ENCODE peak calls at places on chromosomes 2 and 18, in six cellular contexts. One of them, this sample, is unnamed. For H3K4me1, the result is how much of the 10 kb centered on the place peaks cover.

GRCh38 chr2:61469424-61470121 is 1.3 kb downstream of the USP34 start:
- DNase-seq in K562: no peak
- DNase-seq in fibroblast of lung: peak
- DNase-seq in neuronal stem cell: no peak
- DNase-seq in HCT116: no peak
- DNase-seq in DND-41: no peak
- DNase-seq in this sample: peak

GRCh38 chr2:227163445-227163997 is 484 bp downstream of the COL4A4 start:
- DNase-seq in DND-41: no peak
- DNase-seq in fibroblast of lung: no peak
- DNase-seq in neuronal stem cell: no peak
- DNase-seq in HCT116: no peak
- DNase-seq in K562: no peak
- DNase-seq in this sample: no peak

GRCh38 chr2:210997373-210997772 is 441.0 kb downstream of the CPS1 start:
- DNase-seq in fibroblast of lung: no peak
- DNase-seq in HCT116: no peak
- DNase-seq in K562: no peak
- DNase-seq in DND-41: no peak
- DNase-seq in neuronal stem cell: no peak
- DNase-seq in this sample: no peak

GRCh38 chr18:51621103-51621969 is 423.9 kb upstream of the MEX3C start:
- DNase-seq in neuronal stem cell: peak
- DNase-seq in K562: peak
- DNase-seq in fibroblast of lung: peak
- DNase-seq in HCT116: peak
- DNase-seq in DND-41: peak
- DNase-seq in this sample: peak

GRCh38 chr18:61951396-61951795 is 58.6 kb upstream of the RNF152 start:
- DNase-seq in K562: no peak
- DNase-seq in fibroblast of lung: no peak
- DNase-seq in HCT116: no peak
- DNase-seq in neuronal stem cell: no peak
- DNase-seq in DND-41: no peak
- DNase-seq in this sample: no peak

GRCh38 chr18:23803755-23804154 is 114.5 kb downstream of the LAMA3 start:
- DNase-seq in HCT116: no peak
- DNase-seq in K562: no peak
- DNase-seq in DND-41: no peak
- DNase-seq in neuronal stem cell: no peak
- DNase-seq in fibroblast of lung: no peak
- DNase-seq in this sample: no peak

GRCh38 chr2:105391763-105392662 is 6.8 kb downstream of the FHL2 start:
- DNase-seq in fibroblast of lung: no peak
- DNase-seq in K562: no peak
- DNase-seq in DND-41: no peak
- DNase-seq in neuronal stem cell: no peak
- DNase-seq in HCT116: no peak
- DNase-seq in this sample: no peak

GRCh38 chr18:12038082-12038660 is 55.5 kb upstream of the ANKRD62 start:
- DNase-seq in DND-41: no peak
- DNase-seq in HCT116: no peak
- DNase-seq in K562: no peak
- DNase-seq in fibroblast of lung: no peak
- DNase-seq in neuronal stem cell: peak
- DNase-seq in this sample: no peak

GRCh38 chr2:170088776-170089175 is 89.2 kb upstream of the MYO3B start:
- DNase-seq in DND-41: no peak
- DNase-seq in fibroblast of lung: peak
- DNase-seq in neuronal stem cell: no peak
- DNase-seq in HCT116: no peak
- DNase-seq in K562: no peak
- DNase-seq in this sample: no peak

GRCh38 chr2:237310515-237311114 is 103.3 kb downstream of the COL6A3 start:
- DNase-seq in neuronal stem cell: no peak
- DNase-seq in DND-41: no peak
- DNase-seq in K562: no peak
- DNase-seq in HCT116: no peak
- DNase-seq in fibroblast of lung: no peak
- DNase-seq in this sample: no peak

GRCh38 chr2:46097714-46098480 is 199.3 kb upstream of the EPAS1 start:
- DNase-seq in fibroblast of lung: peak
- DNase-seq in K562: no peak
- DNase-seq in DND-41: no peak
- DNase-seq in neuronal stem cell: no peak
- DNase-seq in HCT116: peak
- DNase-seq in this sample: no peak

GRCh38 chr2:201148434-201148833 is 32.5 kb downstream of the CFLAR start:
- DNase-seq in DND-41: no peak
- DNase-seq in HCT116: no peak
- DNase-seq in neuronal stem cell: no peak
- DNase-seq in fibroblast of lung: no peak
- DNase-seq in K562: peak
- DNase-seq in this sample: no peak

GRCh38 chr2:64792310-64792709 is 138.6 kb upstream of the SERTAD2 start:
- DNase-seq in DND-41: no peak
- DNase-seq in HCT116: no peak
- DNase-seq in fibroblast of lung: no peak
- DNase-seq in neuronal stem cell: no peak
- DNase-seq in K562: no peak
- DNase-seq in this sample: no peak

GRCh38 chr2:37871453-37872191 is 53.5 kb upstream of the RMDN2 start:
- DNase-seq in fibroblast of lung: peak
- DNase-seq in DND-41: no peak
- DNase-seq in neuronal stem cell: no peak
- DNase-seq in K562: no peak
- DNase-seq in HCT116: no peak
- DNase-seq in this sample: no peak

GRCh38 chr2:173354073-173354600 is 535 bp upstream of the CDCA7 start:
- DNase-seq in K562: no peak
- DNase-seq in neuronal stem cell: peak
- DNase-seq in DND-41: peak
- DNase-seq in HCT116: no peak
- DNase-seq in fibroblast of lung: no peak
- DNase-seq in this sample: peak

GRCh38 chr18:45456076-45457066 is 158.9 kb upstream of the SLC14A2 start:
- DNase-seq in neuronal stem cell: no peak
- DNase-seq in DND-41: no peak
- DNase-seq in fibroblast of lung: no peak
- DNase-seq in K562: no peak
- DNase-seq in HCT116: no peak
- DNase-seq in this sample: peak

GRCh38 chr2:99697811-99698568 is 208.2 kb upstream of the REV1 start:
- DNase-seq in DND-41: no peak
- DNase-seq in K562: no peak
- DNase-seq in fibroblast of lung: peak
- DNase-seq in HCT116: no peak
- DNase-seq in neuronal stem cell: no peak
- DNase-seq in this sample: no peak

GRCh38 chr18:75127143-75128021 is 81.6 kb downstream of the PTGR3 start:
- DNase-seq in K562: no peak
- DNase-seq in fibroblast of lung: no peak
- DNase-seq in neuronal stem cell: no peak
- DNase-seq in HCT116: no peak
- DNase-seq in DND-41: no peak
- DNase-seq in this sample: no peak

GRCh38 chr2:62197017-62197586 is 1.2 kb downstream of the B3GNT2 start:
- DNase-seq in K562: peak
- DNase-seq in HCT116: no peak
- DNase-seq in DND-41: peak
- DNase-seq in neuronal stem cell: peak
- DNase-seq in fibroblast of lung: no peak
- DNase-seq in this sample: peak

GRCh38 chr2:29747786-29748470 is 173.5 kb downstream of the ALK start:
- DNase-seq in neuronal stem cell: no peak
- DNase-seq in HCT116: peak
- DNase-seq in fibroblast of lung: peak
- DNase-seq in K562: no peak
- DNase-seq in DND-41: no peak
- DNase-seq in this sample: no peak

GRCh38 chr2:42184346-42184745 is 15.2 kb downstream of the EML4 start:
- DNase-seq in fibroblast of lung: no peak
- DNase-seq in neuronal stem cell: no peak
- DNase-seq in K562: no peak
- DNase-seq in DND-41: no peak
- DNase-seq in HCT116: no peak
- DNase-seq in this sample: no peak

GRCh38 chr2:42186945-42187632 is 17.9 kb downstream of the EML4 start:
- DNase-seq in neuronal stem cell: no peak
- DNase-seq in HCT116: no peak
- DNase-seq in K562: no peak
- DNase-seq in DND-41: no peak
- DNase-seq in fibroblast of lung: no peak
- DNase-seq in this sample: no peak

GRCh38 chr2:42187886-42188285 is 18.7 kb downstream of the EML4 start:
- DNase-seq in neuronal stem cell: no peak
- DNase-seq in DND-41: no peak
- DNase-seq in K562: no peak
- DNase-seq in fibroblast of lung: no peak
- DNase-seq in HCT116: no peak
- DNase-seq in this sample: no peak

GRCh38 chr2:42185200-42185921 is 16.2 kb downstream of the EML4 start:
- DNase-seq in HCT116: no peak
- DNase-seq in DND-41: no peak
- DNase-seq in neuronal stem cell: no peak
- DNase-seq in K562: no peak
- DNase-seq in fibroblast of lung: no peak
- DNase-seq in this sample: no peak

GRCh38 chr2:42186378-42186777 is 17.2 kb downstream of the EML4 start:
- DNase-seq in HCT116: no peak
- DNase-seq in K562: no peak
- DNase-seq in neuronal stem cell: no peak
- DNase-seq in DND-41: no peak
- DNase-seq in fibroblast of lung: no peak
- DNase-seq in this sample: no peak
- H3K9ac ChIP-seq in HCT116: no peak
- H3K9ac ChIP-seq in K562: no peak
- H3K9ac ChIP-seq in neuronal stem cell: no peak
- H3K9ac ChIP-seq in DND-41: no peak
- H3K9ac ChIP-seq in fibroblast of lung: no peak
- H3K9ac ChIP-seq in this sample: no peak

DNA sequence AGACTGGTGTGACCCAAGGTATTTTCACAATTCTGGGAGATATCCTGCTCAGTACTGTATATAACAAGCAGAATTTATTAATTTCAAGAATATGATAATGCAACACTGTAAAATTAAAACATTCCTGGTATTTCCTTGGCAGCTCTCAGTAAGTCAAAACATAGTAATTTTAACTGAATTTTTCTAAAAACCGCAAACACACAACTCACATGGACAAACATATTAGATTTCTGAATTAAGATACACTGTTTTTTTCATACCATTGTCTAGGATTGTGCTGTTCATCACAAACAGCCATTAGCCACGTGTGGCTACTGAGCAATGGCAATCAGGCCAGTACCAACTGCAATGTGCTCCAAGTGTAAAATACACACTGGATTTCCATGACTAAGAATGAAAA is 29.6 kb downstream of the LPIN2 start:
- DNase-seq in neuronal stem cell: no peak
- DNase-seq in HCT116: no peak
- DNase-seq in K562: no peak
- DNase-seq in fibroblast of lung: no peak
- DNase-seq in DND-41: no peak
- DNase-seq in this sample: no peak
- H3K4me3 ChIP-seq in neuronal stem cell: no peak
- H3K4me3 ChIP-seq in HCT116: no peak
- H3K4me3 ChIP-seq in K562: no peak
- H3K4me3 ChIP-seq in fibroblast of lung: no peak
- H3K4me3 ChIP-seq in DND-41: no peak
- H3K4me3 ChIP-seq in this sample: no peak

DNA sequence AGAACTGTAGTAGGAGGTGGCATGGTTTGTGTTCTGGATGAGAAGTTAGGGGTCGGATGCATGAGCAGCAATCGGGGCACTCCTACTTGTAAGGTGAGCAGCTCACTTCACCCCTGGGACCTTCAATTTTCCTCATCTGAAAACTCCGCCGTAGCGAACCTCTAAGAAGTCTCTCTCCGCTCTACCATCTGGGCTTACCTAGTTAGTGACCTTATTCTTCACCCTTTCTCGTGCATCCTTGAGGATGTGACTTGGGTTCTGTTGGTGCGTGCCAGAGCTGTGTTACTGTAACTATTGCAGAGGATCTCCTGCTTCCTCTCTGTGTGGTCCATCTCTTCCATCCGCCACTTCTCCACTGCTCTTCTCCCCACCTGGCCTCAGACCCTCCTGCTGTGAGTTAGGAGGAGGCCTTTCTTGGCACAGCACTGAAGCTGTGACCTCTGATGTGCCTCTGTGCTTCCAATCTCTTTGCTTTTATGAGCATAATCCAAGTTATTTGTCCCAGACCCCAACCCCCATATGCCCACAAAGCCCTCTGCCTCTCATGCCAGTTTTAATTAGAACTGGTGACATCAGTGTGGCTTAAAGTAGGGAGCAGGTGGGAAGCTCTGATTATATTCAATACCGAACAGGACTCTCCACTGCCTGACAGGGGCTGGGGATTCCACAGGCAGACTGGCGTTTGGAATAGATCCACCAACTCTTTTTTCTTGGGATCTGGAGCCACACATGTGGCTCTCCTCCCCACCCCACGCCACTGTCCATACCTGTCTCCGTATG is 178.4 kb downstream of the BCL2 start:
- DNase-seq in DND-41: no peak
- DNase-seq in HCT116: no peak
- DNase-seq in neuronal stem cell: no peak
- DNase-seq in fibroblast of lung: no peak
- DNase-seq in K562: no peak
- DNase-seq in this sample: peak
- H3K4me1 ChIP-seq in DND-41: half or more
- H3K4me1 ChIP-seq in HCT116: under half
- H3K4me1 ChIP-seq in neuronal stem cell: under half
- H3K4me1 ChIP-seq in fibroblast of lung: under half
- H3K4me1 ChIP-seq in K562: under half
- H3K4me1 ChIP-seq in this sample: half or more

DNA sequence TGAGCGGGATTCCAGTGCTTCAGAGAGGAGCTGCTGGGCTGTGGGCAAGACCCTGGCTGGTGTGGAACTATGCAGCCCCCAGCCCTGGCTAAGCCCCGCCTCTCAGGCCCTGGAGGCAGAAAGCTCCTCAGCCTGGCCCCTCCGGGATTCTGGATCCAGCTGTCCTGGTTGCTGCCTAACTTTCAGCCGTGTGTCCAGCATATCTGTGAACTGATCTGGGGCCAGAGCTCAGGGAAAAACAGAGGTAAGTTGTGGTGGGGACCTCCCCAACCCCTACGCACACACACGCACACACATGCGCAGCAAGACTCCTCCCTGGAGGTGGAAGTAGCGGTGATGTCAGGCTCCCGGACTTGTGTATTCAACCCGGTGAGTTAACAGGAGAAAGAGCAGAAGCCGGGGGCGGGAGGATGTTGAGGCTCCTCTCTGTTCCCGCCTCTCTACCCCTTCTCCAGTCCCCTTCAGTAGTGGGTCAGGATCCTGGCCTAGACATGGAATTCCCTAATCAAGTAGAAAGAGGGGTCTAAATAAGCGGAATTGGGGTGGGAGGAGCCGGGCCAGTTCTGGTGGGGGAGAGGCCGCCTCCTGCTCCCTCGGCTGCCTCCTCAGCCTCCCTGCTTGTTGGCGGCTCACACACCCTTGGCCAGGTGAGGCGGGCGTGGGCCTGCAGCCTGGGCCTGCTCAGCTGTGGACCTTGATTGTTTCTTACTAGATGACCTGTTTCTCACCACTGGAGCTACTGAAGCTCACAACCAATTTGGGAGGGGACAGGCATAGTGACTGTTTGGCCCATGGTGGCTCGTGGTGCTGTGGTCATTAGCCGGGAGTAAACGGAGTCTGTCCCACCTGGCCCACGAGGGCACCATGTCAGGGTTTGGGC is 33.4 kb downstream of the SIX2 start:
- DNase-seq in K562: no peak
- DNase-seq in HCT116: no peak
- DNase-seq in neuronal stem cell: no peak
- DNase-seq in DND-41: no peak
- DNase-seq in fibroblast of lung: no peak
- DNase-seq in this sample: no peak
- H3K9ac ChIP-seq in K562: peak
- H3K9ac ChIP-seq in HCT116: no peak
- H3K9ac ChIP-seq in neuronal stem cell: peak
- H3K9ac ChIP-seq in DND-41: no peak
- H3K9ac ChIP-seq in fibroblast of lung: no peak
- H3K9ac ChIP-seq in this sample: no peak